ENCODE peak calls at places on chromosomes 1 and 21, in six cellular contexts. S is memory B cell; H is suprapubic skin; T is NCI-H1092; A is activated T-helper 1 cell treated with anti-CD3 and anti-CD28 coated beads, Interleukin-2, amount 50 U/mL, for 16 hours; F is endothelial cell of umbilical vein. I is an unnamed sample.

GRCh38 chr1:64505232-64505943 is 35.5 kb downstream of the CACHD1 start:
- DNase-seq in S (peak; percentile 2), H (peak; percentile 78), T (no peak), A (no peak), F (no peak), I (peak; percentile 71)

GRCh38 chr21:45365186-45365607 is 39.8 kb upstream of the COL18A1 start:
- DNase-seq in S (no peak), H (no peak), T (no peak), A (no peak), F (no peak), I (no peak)

GRCh38 chr1:204102719-204103118 is 29.8 kb downstream of the SOX13 start:
- DNase-seq in S (no peak), H (no peak), T (no peak), A (no peak), F (peak; percentile 30), I (no peak)

GRCh38 chr1:3029991-3030662 is 8.9 kb downstream of the ACTRT2 start:
- DNase-seq in S (no peak), H (peak; percentile 65), T (no peak), A (no peak), F (no peak), I (peak; percentile 68)

GRCh38 chr1:25702101-25702775 is 85.6 kb downstream of the MAN1C1 start:
- DNase-seq in S (no peak), H (peak; percentile 65), T (no peak), A (no peak), F (no peak), I (no peak)

GRCh38 chr1:118866330-118866729 is 121.8 kb downstream of the TBX15 start:
- DNase-seq in S (no peak), H (no peak), T (no peak), A (no peak), F (no peak), I (no peak)

GRCh38 chr1:169103443-169103842 is 3.0 kb upstream of the ATP1B1 start:
- DNase-seq in S (no peak), H (no peak), T (no peak), A (no peak), F (no peak), I (no peak)

GRCh38 chr1:46996659-46997281 is 26.7 kb upstream of the CYP4X1 start:
- DNase-seq in S (no peak), H (no peak), T (no peak), A (no peak), F (no peak), I (no peak)

GRCh38 chr1:200006711-200007110 is 20.8 kb upstream of the NR5A2 start:
- DNase-seq in S (no peak), H (no peak), T (no peak), A (no peak), F (no peak), I (no peak)

GRCh38 chr1:25899792-25900191 is 6.4 kb downstream of the STMN1 start:
- DNase-seq in S (no peak), H (no peak), T (no peak), A (no peak), F (no peak), I (no peak)

GRCh38 chr1:186530104-186530503 is 69.2 kb upstream of the PDC start:
- DNase-seq in S (no peak), H (no peak), T (no peak), A (no peak), F (no peak), I (no peak)

GRCh38 chr1:205918955-205919746 is 24.1 kb downstream of the SLC26A9 start:
- DNase-seq in S (peak; percentile 73), H (peak; percentile 84), T (peak; percentile 81), A (peak; percentile 30), F (peak; percentile 85), I (no peak)

GRCh38 chr1:147267711-147268110 is 25.2 kb downstream of the CHD1L start:
- DNase-seq in S (no peak), H (no peak), T (no peak), A (no peak), F (no peak), I (no peak)

GRCh38 chr21:40905251-40905650 is 58.3 kb upstream of the DSCAM start:
- DNase-seq in S (no peak), H (no peak), T (no peak), A (no peak), F (no peak), I (peak; percentile 7)

GRCh38 chr1:78104322-78104721 is 58.6 kb downstream of the GIPC2 start:
- DNase-seq in S (no peak), H (no peak), T (no peak), A (no peak), F (peak; percentile 34), I (no peak)

GRCh38 chr1:168552961-168553360 is 9.2 kb upstream of the XCL2 start:
- DNase-seq in S (no peak), H (no peak), T (no peak), A (no peak), F (no peak), I (no peak)

I was measured in type B pancreatic cell.